ENCODE peak calls at places on chromosomes 3 and 15, in ten cellular contexts. One of them, this sample, is unnamed.

GRCh38 chr15:88255496-88256171 is 905 bp downstream of the NTRK3 start:
- DNase-seq in ovary: peak
- DNase-seq in activated CD4-positive, alpha-beta T cell treated with anti-CD3 and anti-CD28 coated beads for 48 hours: no peak
- DNase-seq in heart right ventricle: peak
- DNase-seq in fibroblast of the aortic adventitia: peak
- DNase-seq in iris pigment epithelial cell: peak
- DNase-seq in HS-5: no peak
- DNase-seq in GM13976: no peak
- DNase-seq in adrenal gland: no peak
- DNase-seq in activated naive CD4-positive, alpha-beta T cell: no peak
- DNase-seq in this sample: peak

GRCh38 chr3:46943237-46944187 is 33.0 kb downstream of the CCDC12 start:
- DNase-seq in ovary: no peak
- DNase-seq in activated CD4-positive, alpha-beta T cell treated with anti-CD3 and anti-CD28 coated beads for 48 hours: no peak
- DNase-seq in heart right ventricle: no peak
- DNase-seq in fibroblast of the aortic adventitia: no peak
- DNase-seq in iris pigment epithelial cell: no peak
- DNase-seq in HS-5: no peak
- DNase-seq in GM13976: no peak
- DNase-seq in adrenal gland: no peak
- DNase-seq in activated naive CD4-positive, alpha-beta T cell: no peak
- DNase-seq in this sample: no peak

GRCh38 chr3:12005951-12006625 is 1.9 kb downstream of the SYN2 start:
- DNase-seq in ovary: no peak
- DNase-seq in activated CD4-positive, alpha-beta T cell treated with anti-CD3 and anti-CD28 coated beads for 48 hours: no peak
- DNase-seq in heart right ventricle: no peak
- DNase-seq in fibroblast of the aortic adventitia: no peak
- DNase-seq in iris pigment epithelial cell: no peak
- DNase-seq in HS-5: no peak
- DNase-seq in GM13976: no peak
- DNase-seq in adrenal gland: no peak
- DNase-seq in activated naive CD4-positive, alpha-beta T cell: no peak
- DNase-seq in this sample: no peak

GRCh38 chr3:127134466-127134865 is 58.5 kb upstream of the PRR23E start:
- DNase-seq in ovary: no peak
- DNase-seq in activated CD4-positive, alpha-beta T cell treated with anti-CD3 and anti-CD28 coated beads for 48 hours: no peak
- DNase-seq in heart right ventricle: no peak
- DNase-seq in fibroblast of the aortic adventitia: no peak
- DNase-seq in iris pigment epithelial cell: no peak
- DNase-seq in HS-5: no peak
- DNase-seq in GM13976: no peak
- DNase-seq in adrenal gland: no peak
- DNase-seq in activated naive CD4-positive, alpha-beta T cell: no peak
- DNase-seq in this sample: no peak

GRCh38 chr3:111732248-111732879 is 126.7 kb upstream of the PHLDB2 start:
- DNase-seq in ovary: no peak
- DNase-seq in activated CD4-positive, alpha-beta T cell treated with anti-CD3 and anti-CD28 coated beads for 48 hours: no peak
- DNase-seq in heart right ventricle: no peak
- DNase-seq in fibroblast of the aortic adventitia: no peak
- DNase-seq in iris pigment epithelial cell: no peak
- DNase-seq in HS-5: no peak
- DNase-seq in GM13976: no peak
- DNase-seq in adrenal gland: no peak
- DNase-seq in activated naive CD4-positive, alpha-beta T cell: no peak
- DNase-seq in this sample: no peak

GRCh38 chr3:129058441-129059194 is 2.0 kb upstream of the GP9 start:
- DNase-seq in ovary: no peak
- DNase-seq in activated CD4-positive, alpha-beta T cell treated with anti-CD3 and anti-CD28 coated beads for 48 hours: peak
- DNase-seq in heart right ventricle: no peak
- DNase-seq in fibroblast of the aortic adventitia: no peak
- DNase-seq in iris pigment epithelial cell: no peak
- DNase-seq in HS-5: no peak
- DNase-seq in GM13976: no peak
- DNase-seq in adrenal gland: no peak
- DNase-seq in activated naive CD4-positive, alpha-beta T cell: no peak
- DNase-seq in this sample: no peak

GRCh38 chr3:149153402-149153801 is 24.0 kb downstream of the HPS3 start:
- DNase-seq in ovary: no peak
- DNase-seq in activated CD4-positive, alpha-beta T cell treated with anti-CD3 and anti-CD28 coated beads for 48 hours: no peak
- DNase-seq in heart right ventricle: no peak
- DNase-seq in fibroblast of the aortic adventitia: no peak
- DNase-seq in iris pigment epithelial cell: no peak
- DNase-seq in HS-5: no peak
- DNase-seq in GM13976: no peak
- DNase-seq in adrenal gland: no peak
- DNase-seq in activated naive CD4-positive, alpha-beta T cell: no peak
- DNase-seq in this sample: no peak

GRCh38 chr3:72887723-72888545 is at the start of gene GXYLT2:
- DNase-seq in ovary: peak
- DNase-seq in activated CD4-positive, alpha-beta T cell treated with anti-CD3 and anti-CD28 coated beads for 48 hours: peak
- DNase-seq in heart right ventricle: peak
- DNase-seq in fibroblast of the aortic adventitia: peak
- DNase-seq in iris pigment epithelial cell: peak
- DNase-seq in HS-5: no peak
- DNase-seq in GM13976: peak
- DNase-seq in adrenal gland: peak
- DNase-seq in activated naive CD4-positive, alpha-beta T cell: no peak
- DNase-seq in this sample: peak

GRCh38 chr15:52745326-52746161 is 44.6 kb downstream of the ONECUT1 start:
- DNase-seq in ovary: no peak
- DNase-seq in activated CD4-positive, alpha-beta T cell treated with anti-CD3 and anti-CD28 coated beads for 48 hours: no peak
- DNase-seq in heart right ventricle: no peak
- DNase-seq in fibroblast of the aortic adventitia: no peak
- DNase-seq in iris pigment epithelial cell: no peak
- DNase-seq in HS-5: no peak
- DNase-seq in GM13976: no peak
- DNase-seq in adrenal gland: no peak
- DNase-seq in activated naive CD4-positive, alpha-beta T cell: no peak
- DNase-seq in this sample: no peak

GRCh38 chr15:70762469-70763119 is 764 bp downstream of the UACA start:
- DNase-seq in ovary: peak
- DNase-seq in activated CD4-positive, alpha-beta T cell treated with anti-CD3 and anti-CD28 coated beads for 48 hours: peak
- DNase-seq in heart right ventricle: peak
- DNase-seq in fibroblast of the aortic adventitia: peak
- DNase-seq in iris pigment epithelial cell: peak
- DNase-seq in HS-5: no peak
- DNase-seq in GM13976: peak
- DNase-seq in adrenal gland: peak
- DNase-seq in activated naive CD4-positive, alpha-beta T cell: no peak
- DNase-seq in this sample: peak

GRCh38 chr15:40878785-40879184 is 4.8 kb upstream of the RHOV start:
- DNase-seq in ovary: no peak
- DNase-seq in activated CD4-positive, alpha-beta T cell treated with anti-CD3 and anti-CD28 coated beads for 48 hours: peak
- DNase-seq in heart right ventricle: no peak
- DNase-seq in fibroblast of the aortic adventitia: peak
- DNase-seq in iris pigment epithelial cell: peak
- DNase-seq in HS-5: no peak
- DNase-seq in GM13976: peak
- DNase-seq in adrenal gland: no peak
- DNase-seq in activated naive CD4-positive, alpha-beta T cell: no peak
- DNase-seq in this sample: peak

GRCh38 chr3:33722626-33723370 is 4.7 kb upstream of the CLASP2 start:
- DNase-seq in ovary: no peak
- DNase-seq in activated CD4-positive, alpha-beta T cell treated with anti-CD3 and anti-CD28 coated beads for 48 hours: no peak
- DNase-seq in heart right ventricle: no peak
- DNase-seq in fibroblast of the aortic adventitia: peak
- DNase-seq in iris pigment epithelial cell: peak
- DNase-seq in HS-5: no peak
- DNase-seq in GM13976: no peak
- DNase-seq in adrenal gland: no peak
- DNase-seq in activated naive CD4-positive, alpha-beta T cell: no peak
- DNase-seq in this sample: peak

GRCh38 chr3:88112329-88112728 is 37.4 kb upstream of the C3orf38 start:
- DNase-seq in ovary: no peak
- DNase-seq in activated CD4-positive, alpha-beta T cell treated with anti-CD3 and anti-CD28 coated beads for 48 hours: no peak
- DNase-seq in heart right ventricle: no peak
- DNase-seq in fibroblast of the aortic adventitia: no peak
- DNase-seq in iris pigment epithelial cell: no peak
- DNase-seq in HS-5: no peak
- DNase-seq in GM13976: no peak
- DNase-seq in adrenal gland: no peak
- DNase-seq in activated naive CD4-positive, alpha-beta T cell: no peak
- DNase-seq in this sample: no peak

GRCh38 chr3:25856902-25857518 is 67.1 kb downstream of the OXSM start:
- DNase-seq in ovary: no peak
- DNase-seq in activated CD4-positive, alpha-beta T cell treated with anti-CD3 and anti-CD28 coated beads for 48 hours: no peak
- DNase-seq in heart right ventricle: no peak
- DNase-seq in fibroblast of the aortic adventitia: peak
- DNase-seq in iris pigment epithelial cell: peak
- DNase-seq in HS-5: peak
- DNase-seq in GM13976: peak
- DNase-seq in adrenal gland: no peak
- DNase-seq in activated naive CD4-positive, alpha-beta T cell: no peak
- DNase-seq in this sample: peak

GRCh38 chr3:122975924-122976293 is 51.7 kb downstream of the SEMA5B start:
- DNase-seq in ovary: no peak
- DNase-seq in activated CD4-positive, alpha-beta T cell treated with anti-CD3 and anti-CD28 coated beads for 48 hours: peak
- DNase-seq in heart right ventricle: no peak
- DNase-seq in fibroblast of the aortic adventitia: no peak
- DNase-seq in iris pigment epithelial cell: no peak
- DNase-seq in HS-5: no peak
- DNase-seq in GM13976: no peak
- DNase-seq in adrenal gland: no peak
- DNase-seq in activated naive CD4-positive, alpha-beta T cell: no peak
- DNase-seq in this sample: no peak

GRCh38 chr15:45796433-45796832 is 161.6 kb downstream of the SQOR start:
- DNase-seq in ovary: no peak
- DNase-seq in activated CD4-positive, alpha-beta T cell treated with anti-CD3 and anti-CD28 coated beads for 48 hours: no peak
- DNase-seq in heart right ventricle: no peak
- DNase-seq in fibroblast of the aortic adventitia: no peak
- DNase-seq in iris pigment epithelial cell: no peak
- DNase-seq in HS-5: no peak
- DNase-seq in GM13976: no peak
- DNase-seq in adrenal gland: no peak
- DNase-seq in activated naive CD4-positive, alpha-beta T cell: no peak
- DNase-seq in this sample: no peak

GRCh38 chr3:154304116-154304786 is 20.0 kb downstream of the DHX36 start:
- DNase-seq in ovary: no peak
- DNase-seq in activated CD4-positive, alpha-beta T cell treated with anti-CD3 and anti-CD28 coated beads for 48 hours: no peak
- DNase-seq in heart right ventricle: no peak
- DNase-seq in fibroblast of the aortic adventitia: peak
- DNase-seq in iris pigment epithelial cell: peak
- DNase-seq in HS-5: no peak
- DNase-seq in GM13976: no peak
- DNase-seq in adrenal gland: no peak
- DNase-seq in activated naive CD4-positive, alpha-beta T cell: no peak
- DNase-seq in this sample: peak

This sample was measured in choroid plexus epithelial cell.